ENCODE peak calls at places on chromosomes 16 and 17, in four cellular contexts. W is RWPE1, U is AG04450, E is IMR-90. N is an unnamed sample.

GRCh38 chr17:2989855-2990254 is 73.6 kb downstream of the OR1D5 start:
- DNase-seq in W (no peak), U (no peak), E (no peak), N (no peak)

GRCh38 chr17:48429638-48430586 is at the start of gene SKAP1:
- DNase-seq in W (no peak), U (no peak), E (no peak), N (no peak)

GRCh38 chr17:44355642-44356099 is 8.0 kb downstream of the FAM171A2 start:
- DNase-seq in W (no peak), U (no peak), E (no peak), N (no peak)

GRCh38 chr17:16886655-16887322 is 85.1 kb downstream of the TNFRSF13B start:
- DNase-seq in W (no peak), U (no peak), E (no peak), N (no peak)

GRCh38 chr16:58462997-58463891 is 36.7 kb upstream of the NDRG4 start:
- DNase-seq in W (no peak), U (no peak), E (no peak), N (no peak)

GRCh38 chr16:85856054-85856453 is 42.9 kb upstream of the IRF8 start:
- DNase-seq in W (no peak), U (no peak), E (no peak), N (no peak)

GRCh38 chr17:44221072-44221861 is 1.8 kb upstream of the UBTF start:
- DNase-seq in W (peak; percentile 70), U (no peak), E (peak; percentile 81), N (no peak)

GRCh38 chr17:32243712-32244111 is 21.9 kb upstream of the RHBDL3 start:
- DNase-seq in W (no peak), U (no peak), E (no peak), N (no peak)

GRCh38 chr16:7182510-7183109 is 150.0 kb upstream of the RBFOX1 start:
- DNase-seq in W (no peak), U (no peak), E (no peak), N (no peak)

GRCh38 chr17:50117202-50118040 is 12.5 kb downstream of the SAMD14 start:
- DNase-seq in W (peak; percentile 60), U (no peak), E (peak; percentile 35), N (no peak)

GRCh38 chr17:75082683-75083082 is 5.1 kb upstream of the SLC16A5 start:
- DNase-seq in W (no peak), U (no peak), E (no peak), N (no peak)

GRCh38 chr17:75079023-75079373 is 8.8 kb upstream of the SLC16A5 start:
- DNase-seq in W (no peak), U (no peak), E (no peak), N (no peak)

GRCh38 chr17:75078097-75079022 is 9.4 kb upstream of the SLC16A5 start:
- DNase-seq in W (peak; percentile 62), U (peak; percentile 32), E (peak; percentile 78), N (no peak)

GRCh38 chr17:75084039-75084660 is 3.6 kb upstream of the SLC16A5 start:
- DNase-seq in W (no peak), U (no peak), E (no peak), N (no peak)

DNA sequence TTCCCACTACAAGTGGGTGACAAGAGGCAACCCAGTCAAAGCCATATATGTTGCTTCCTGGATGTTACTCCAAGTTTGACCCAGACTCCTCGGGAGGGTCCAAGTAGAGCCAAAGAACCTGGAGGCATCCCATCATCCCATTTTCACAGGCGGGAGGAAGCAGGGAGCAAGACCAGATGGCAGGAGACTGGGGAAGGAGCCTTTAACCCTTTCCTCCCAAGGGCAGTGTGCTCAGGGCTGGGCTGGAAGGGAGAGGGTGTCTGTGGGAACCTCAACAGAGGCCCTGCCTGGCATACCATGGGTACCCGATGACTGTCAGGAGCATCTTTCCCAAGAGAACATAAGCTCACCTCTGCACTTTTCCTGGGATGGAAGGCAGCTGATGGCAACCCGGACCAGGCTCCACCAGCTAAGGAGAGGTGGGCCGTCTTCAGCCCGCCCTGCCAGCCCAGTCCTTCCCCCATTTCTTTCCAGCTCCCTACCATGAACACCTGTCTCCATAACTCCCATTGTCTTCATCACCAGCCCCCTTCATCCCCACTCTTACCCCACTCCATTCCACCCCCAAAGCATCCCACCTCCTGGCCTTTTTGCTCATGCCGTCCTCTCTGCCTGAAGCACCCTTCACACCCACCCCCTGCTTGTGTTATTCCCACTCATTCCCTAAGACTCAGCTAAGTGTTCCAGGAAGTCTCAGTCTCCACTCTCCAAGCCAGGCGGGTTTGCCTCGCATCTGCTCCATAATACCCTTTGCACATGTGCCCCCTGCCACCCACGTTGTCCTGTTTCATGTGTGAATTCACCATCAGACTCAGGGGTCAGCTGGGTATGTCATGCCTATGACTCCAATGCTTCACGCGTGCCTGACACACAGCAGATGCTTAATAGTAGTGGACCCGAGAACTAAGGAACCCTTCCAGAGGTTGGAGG is 5.9 kb upstream of the SLC16A5 start:
- DNase-seq in W (no peak), U (no peak), E (no peak), N (no peak)
- H3K27ac ChIP-seq in W (no peak overlapping the region), U (no peak overlapping the region), E (no peak overlapping the region), N (no peak overlapping the region)

DNA sequence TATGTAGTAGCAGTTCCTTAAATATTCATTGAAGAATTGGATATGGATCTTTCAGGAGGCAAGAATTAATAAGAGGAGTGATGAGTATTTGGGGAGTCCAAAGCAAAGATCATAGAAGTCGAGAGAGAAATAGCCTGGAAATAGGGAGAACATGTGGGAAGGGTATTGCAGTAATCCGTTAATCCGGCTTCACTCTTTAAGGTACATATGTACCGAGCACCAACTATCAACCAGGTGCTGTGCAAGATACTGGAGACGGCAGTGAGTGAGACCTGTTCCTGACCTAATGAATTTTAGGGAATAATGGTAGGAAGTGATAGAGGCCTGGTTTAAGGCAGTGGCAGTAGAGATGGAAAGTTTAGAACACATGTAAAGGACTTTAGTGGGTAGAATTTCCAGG is 1.1 kb downstream of the ELP5 start:
- DNase-seq in W (no peak), U (no peak), E (no peak), N (no peak)
- H3K27ac ChIP-seq in W (peak overlapping the region; percentile 98), U (no peak overlapping the region), E (no peak overlapping the region), N (peak overlapping the region; percentile 98)

GRCh38 chr16:4513086-4513860 is 25.3 kb downstream of the CDIP1 start:
- DNase-seq in W (no peak), U (no peak), E (no peak), N (no peak)
- H3K27ac ChIP-seq in W (no peak overlapping the region), U (no peak overlapping the region), E (no peak overlapping the region), N (no peak overlapping the region)

GRCh38 chr17:9003355-9004131 is 17.8 kb upstream of the NTN1 start:
- DNase-seq in W (no peak), U (no peak), E (no peak), N (no peak)
- H3K27ac ChIP-seq in W (no peak overlapping the region), U (no peak overlapping the region), E (no peak overlapping the region), N (no peak overlapping the region)

N was measured in epithelial cell of prostate.